ENCODE peak calls at places on chromosomes 6 and 20, in four cellular contexts. R, D, J and B are unnamed samples.
A peak's percentile ranks its signal among the peaks of the same experiment; 100 is the strongest.

GRCh38 chr20:50776122-50776795 is 18.6 kb upstream of the BCAS4 start:
- DNase-seq in J (no peak), R (no peak), D (no peak), B (no peak)

GRCh38 chr20:59484228-59484627 is 120.1 kb upstream of the PHACTR3 start:
- DNase-seq in J (no peak), D (no peak), R (no peak), B (no peak)

GRCh38 chr6:169863149-169863525 is 111.7 kb downstream of the ERMARD start:
- DNase-seq in R (no peak), J (no peak), D (no peak), B (no peak)

GRCh38 chr6:20655317-20655716 is 121.1 kb downstream of the CDKAL1 start:
- DNase-seq in R (no peak), J (peak; percentile 26), D (no peak), B (no peak)

GRCh38 chr6:135114355-135115145 is 59.9 kb upstream of the HBS1L start:
- DNase-seq in J (no peak), R (no peak), D (no peak), B (no peak)

GRCh38 chr6:29564875-29565274 is 5.3 kb upstream of the UBD start:
- DNase-seq in J (no peak), D (no peak), R (no peak), B (no peak)

GRCh38 chr6:16737389-16737788 is 23.9 kb downstream of the ATXN1 start:
- DNase-seq in D (peak; percentile 65), J (peak; percentile 48), R (no peak), B (peak; percentile 60)

GRCh38 chr6:144778773-144779531 is 493.8 kb downstream of the UTRN start:
- DNase-seq in D (no peak), R (no peak), J (no peak), B (no peak)

GRCh38 chr6:130525378-130525777 is 159.6 kb downstream of the TMEM200A start:
- DNase-seq in R (no peak), J (no peak), D (no peak), B (no peak)

GRCh38 chr20:3752386-3752759 is 15.2 kb downstream of the ADISSP start:
- DNase-seq in R (no peak), D (no peak), J (no peak), B (no peak)

GRCh38 chr6:119575721-119576120 is 226.2 kb upstream of the MAN1A1 start:
- DNase-seq in R (no peak), J (peak; percentile 77), D (peak; percentile 26), B (peak; percentile 70)

GRCh38 chr6:69487688-69488087 is 309.1 kb downstream of the LMBRD1 start:
- DNase-seq in D (no peak), J (no peak), R (no peak), B (no peak)

GRCh38 chr6:74964871-74965441 is 240.9 kb downstream of the COL12A1 start:
- DNase-seq in D (peak; percentile 24), J (no peak), R (no peak), B (no peak)

GRCh38 chr6:30000156-30000791 is 57.9 kb downstream of the HLA-A start:
- DNase-seq in R (no peak), J (no peak), D (no peak), B (no peak)

GRCh38 chr6:170388113-170388512 is 81.6 kb downstream of the FAM120B start:
- DNase-seq in R (no peak), D (peak; percentile 29), J (peak; percentile 52), B (peak; percentile 27)

GRCh38 chr6:14932485-14933178 is 313.2 kb upstream of the JARID2 start:
- DNase-seq in J (no peak), D (no peak), R (no peak), B (no peak)

GRCh38 chr6:4776967-4777925 is 1.0 kb downstream of the CDYL start:
- DNase-seq in J (peak; percentile 54), R (peak; percentile 31), D (peak; percentile 46), B (peak; percentile 53)

GRCh38 chr20:35563834-35564233 is 22.0 kb downstream of the ERGIC3 start:
- DNase-seq in J (no peak), R (no peak), D (no peak), B (no peak)

GRCh38 chr6:99334526-99335127 is 14.8 kb downstream of the FAXC start:
- DNase-seq in D (peak; percentile 70), J (peak; percentile 63), R (peak; percentile 34), B (peak; percentile 59)

GRCh38 chr6:170295519-170296422 is 4.9 kb upstream of the DLL1 start:
- DNase-seq in D (no peak), R (no peak), J (no peak), B (no peak)

GRCh38 chr6:148855744-148856143 is 108.9 kb downstream of the UST start:
- DNase-seq in R (no peak), D (no peak), J (no peak), B (no peak)

GRCh38 chr6:139778113-139778512 is 403.7 kb upstream of the CITED2 start:
- DNase-seq in D (no peak), J (no peak), R (no peak), B (no peak)

GRCh38 chr20:56860413-56860812 is 231.3 kb downstream of the TFAP2C start:
- DNase-seq in D (peak; percentile 26), R (no peak), J (peak; percentile 48), B (no peak)

GRCh38 chr20:5215592-5216304 is 88.9 kb downstream of the CDS2 start:
- DNase-seq in R (peak; percentile 12), J (no peak), D (peak; percentile 18), B (no peak)

GRCh38 chr20:5675103-5676091 is 74.8 kb upstream of the SHLD1 start:
- DNase-seq in J (no peak), D (peak; percentile 55), R (no peak), B (no peak)

GRCh38 chr6:144098993-144099392 is 3.6 kb upstream of the SF3B5 start:
- DNase-seq in D (no peak), J (no peak), R (no peak), B (no peak)

GRCh38 chr20:47487175-47487917 is 14.3 kb upstream of the NCOA3 start:
- DNase-seq in D (peak; percentile 40), J (no peak), R (no peak), B (no peak)

GRCh38 chr6:115882174-115882573 is 178.5 kb downstream of the FRK start:
- DNase-seq in R (no peak), D (no peak), J (peak; percentile 7), B (no peak)

GRCh38 chr6:71886184-71887005 is at the start of gene RIMS1:
- DNase-seq in D (peak; percentile 3), R (no peak), J (no peak), B (peak; percentile 2)
- TF ChIP-seq CTCF in D (peak; percentile 11), R (peak; percentile 49), J (no peak), B (peak; percentile 51)

GRCh38 chr20:16438100-16438499 is 135.1 kb downstream of the KIF16B start:
- DNase-seq in D (no peak), R (no peak), J (no peak), B (no peak)

GRCh38 chr20:16437387-16437990 is 135.8 kb downstream of the KIF16B start:
- DNase-seq in J (no peak), R (no peak), D (no peak), B (no peak)

GRCh38 chr20:16434087-16434664 is 139.1 kb downstream of the KIF16B start:
- DNase-seq in R (no peak), D (peak; percentile 44), J (peak; percentile 51), B (peak; percentile 42)
- TF ChIP-seq CTCF in R (peak; percentile 62), D (peak; percentile 73), J (peak; percentile 74), B (peak; percentile 82)

GRCh38 chr6:166443166-166443565 is 60.4 kb upstream of the MPC1 start:
- DNase-seq in J (no peak), R (no peak), D (no peak), B (no peak)
- TF ChIP-seq CTCF in J (no peak), R (no peak), D (no peak), B (no peak)

GRCh38 chr6:141026504-141026903 is 1106.2 kb upstream of the GJE1 start:
- DNase-seq in D (no peak), R (no peak), J (no peak), B (no peak)
- TF ChIP-seq CTCF in D (no peak), R (no peak), J (no peak), B (no peak)

GRCh38 chr6:44415424-44415823 is 27.9 kb downstream of the CDC5L start:
- DNase-seq in R (no peak), D (no peak), J (no peak), B (no peak)
- TF ChIP-seq CTCF in R (no peak), D (no peak), J (no peak), B (no peak)

DNA sequence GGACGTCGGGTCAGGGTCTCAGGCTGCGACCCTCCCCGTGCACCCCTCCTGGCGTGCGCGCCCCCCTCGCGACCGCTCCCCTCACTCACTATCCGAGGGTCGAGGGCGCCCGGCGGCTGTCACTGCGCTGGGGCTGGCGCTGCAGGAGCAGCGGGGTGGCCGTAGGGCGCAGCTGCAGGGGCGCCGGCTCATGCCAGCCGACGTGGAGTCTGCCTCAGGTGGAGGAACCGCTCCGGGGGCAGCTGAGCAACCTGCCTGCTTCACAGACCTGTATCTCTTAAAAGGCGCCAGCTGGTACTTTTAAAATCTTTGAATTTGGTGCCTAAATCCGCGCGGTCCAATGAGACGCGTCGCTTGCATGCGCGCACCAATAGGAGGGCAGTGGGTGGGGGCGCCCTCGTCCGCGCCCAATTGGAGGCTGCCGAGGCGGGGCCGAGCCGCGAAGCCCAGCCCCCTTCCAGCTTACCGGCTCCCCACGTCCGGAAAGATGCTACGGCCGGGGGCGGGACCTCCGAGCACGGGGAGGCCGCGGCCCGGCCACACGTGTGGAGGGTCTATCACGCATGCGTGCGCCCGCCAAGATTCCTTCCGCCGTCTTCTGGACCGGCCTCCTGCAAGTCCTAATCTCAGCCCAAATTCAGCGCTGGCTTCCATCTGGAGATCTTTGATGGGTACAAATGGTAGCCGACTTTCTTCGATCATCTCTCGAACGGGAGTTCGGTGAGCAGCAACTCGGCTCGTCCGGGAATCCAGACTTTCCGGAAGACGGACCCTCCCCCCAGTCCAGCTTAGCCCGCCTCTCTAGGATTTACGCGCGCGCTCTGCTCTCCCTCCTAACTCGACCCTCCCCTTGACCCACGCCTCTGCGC is at the start of gene FBXO5:
- DNase-seq in R (peak; percentile 95), J (peak; percentile 95), D (peak; percentile 99), B (peak; percentile 99)
- TF ChIP-seq CTCF in R (no peak), J (no peak), D (no peak), B (no peak)

DNA sequence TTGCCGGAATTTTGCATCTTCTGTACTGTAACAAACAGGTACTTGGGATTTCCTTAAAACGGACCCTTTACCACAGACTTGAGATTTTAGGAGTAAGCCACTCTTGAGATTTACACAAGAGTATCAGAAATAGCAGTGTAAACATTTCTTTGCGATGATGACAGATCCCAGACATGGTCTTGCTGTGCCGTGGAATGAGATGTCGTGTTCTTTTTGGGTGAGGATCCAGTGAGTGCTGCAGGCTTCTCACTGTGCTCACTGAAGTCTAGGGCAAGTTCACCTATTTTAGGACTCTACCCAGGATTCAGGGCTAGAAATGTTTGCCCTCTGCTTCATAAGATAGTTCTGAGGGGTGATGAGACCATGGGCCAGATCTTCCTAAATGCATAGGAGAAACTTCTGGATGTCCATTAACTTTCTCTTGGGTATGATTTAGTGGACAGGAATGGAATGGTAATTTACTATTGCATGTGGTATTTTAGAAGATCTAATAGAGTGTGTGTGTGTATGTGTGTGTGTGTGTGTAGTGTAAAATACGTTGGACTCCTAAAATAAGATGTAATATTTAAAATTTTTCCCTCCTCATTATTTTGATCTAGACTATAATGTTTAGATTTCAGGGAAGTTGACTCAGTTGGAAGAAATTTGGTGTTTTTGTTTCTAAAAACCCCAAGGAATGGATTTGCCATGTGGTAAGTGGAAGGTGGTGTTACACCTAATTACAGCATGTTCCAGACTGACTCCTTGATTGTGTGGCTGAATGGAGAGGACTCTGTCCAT is 8.5 kb downstream of the LRRC1 start:
- DNase-seq in J (no peak), D (no peak), R (no peak), B (peak; percentile 32)
- TF ChIP-seq CTCF in J (no peak), D (no peak), R (no peak), B (no peak)